ENCODE peak calls at places on chromosomes 13 and 19, in six cellular contexts. One of them, this sample, is unnamed.

GRCh38 chr19:13095934-13096890 is 6.4 kb downstream of the LYL1 start:
- DNase-seq in trophoblast cell: peak; percentile 38
- DNase-seq in H9: peak; percentile 89
- DNase-seq in neuronal stem cell: peak; percentile 65
- DNase-seq in IMR-90: no peak
- DNase-seq in H1: peak; percentile 84
- DNase-seq in this sample: peak; percentile 36

GRCh38 chr19:3059653-3060052 is 2.6 kb downstream of the TLE5 start:
- DNase-seq in H1: no peak
- DNase-seq in H9: no peak
- DNase-seq in neuronal stem cell: no peak
- DNase-seq in trophoblast cell: peak; percentile 48
- DNase-seq in IMR-90: no peak
- DNase-seq in this sample: no peak

GRCh38 chr13:106630162-106630561 is 62.2 kb upstream of the ARGLU1 start:
- DNase-seq in trophoblast cell: no peak
- DNase-seq in H1: no peak
- DNase-seq in H9: no peak
- DNase-seq in neuronal stem cell: no peak
- DNase-seq in IMR-90: no peak
- DNase-seq in this sample: no peak

GRCh38 chr19:18969953-18970659 is 29.1 kb upstream of the HOMER3 start:
- DNase-seq in IMR-90: no peak
- DNase-seq in H1: no peak
- DNase-seq in trophoblast cell: no peak
- DNase-seq in neuronal stem cell: no peak
- DNase-seq in H9: no peak
- DNase-seq in this sample: no peak

GRCh38 chr13:27783111-27783510 is 9.2 kb upstream of the GSX1 start:
- DNase-seq in trophoblast cell: peak; percentile 12
- DNase-seq in neuronal stem cell: no peak
- DNase-seq in H1: no peak
- DNase-seq in IMR-90: peak; percentile 8
- DNase-seq in H9: peak; percentile 68
- DNase-seq in this sample: peak; percentile 17

GRCh38 chr13:110133425-110134235 is 173.3 kb downstream of the COL4A1 start:
- DNase-seq in IMR-90: no peak
- DNase-seq in trophoblast cell: no peak
- DNase-seq in H9: no peak
- DNase-seq in neuronal stem cell: no peak
- DNase-seq in H1: no peak
- DNase-seq in this sample: no peak

GRCh38 chr13:60019119-60019993 is 144.4 kb downstream of the DIAPH3 start:
- DNase-seq in neuronal stem cell: no peak
- DNase-seq in H1: no peak
- DNase-seq in trophoblast cell: no peak
- DNase-seq in IMR-90: peak; percentile 40
- DNase-seq in H9: no peak
- DNase-seq in this sample: peak; percentile 37

GRCh38 chr19:1871630-1872029 is 8.3 kb upstream of the KLF16 start:
- DNase-seq in H9: peak; percentile 19
- DNase-seq in H1: no peak
- DNase-seq in trophoblast cell: no peak
- DNase-seq in neuronal stem cell: no peak
- DNase-seq in IMR-90: no peak
- DNase-seq in this sample: no peak

GRCh38 chr13:112525306-112525945 is 62.5 kb downstream of the TUBGCP3 start:
- DNase-seq in neuronal stem cell: no peak
- DNase-seq in H1: no peak
- DNase-seq in trophoblast cell: no peak
- DNase-seq in H9: no peak
- DNase-seq in IMR-90: peak; percentile 8
- DNase-seq in this sample: no peak

GRCh38 chr19:54094601-54095000 is 6.0 kb downstream of the OSCAR start:
- DNase-seq in trophoblast cell: no peak
- DNase-seq in neuronal stem cell: no peak
- DNase-seq in H1: no peak
- DNase-seq in H9: no peak
- DNase-seq in IMR-90: no peak
- DNase-seq in this sample: no peak

GRCh38 chr19:2049741-2050348 is 1.2 kb downstream of the MKNK2 start:
- DNase-seq in H1: no peak
- DNase-seq in IMR-90: peak; percentile 61
- DNase-seq in trophoblast cell: peak; percentile 78
- DNase-seq in H9: peak; percentile 55
- DNase-seq in neuronal stem cell: no peak
- DNase-seq in this sample: peak; percentile 73

GRCh38 chr19:45098521-45099464 is 5.8 kb downstream of the PPP1R37 start:
- DNase-seq in neuronal stem cell: no peak
- DNase-seq in H9: no peak
- DNase-seq in trophoblast cell: no peak
- DNase-seq in IMR-90: peak; percentile 45
- DNase-seq in H1: no peak
- DNase-seq in this sample: no peak

GRCh38 chr13:45541806-45542205 is 73.7 kb downstream of the ERICH6B start:
- DNase-seq in IMR-90: no peak
- DNase-seq in H1: no peak
- DNase-seq in H9: no peak
- DNase-seq in neuronal stem cell: no peak
- DNase-seq in trophoblast cell: no peak
- DNase-seq in this sample: no peak

GRCh38 chr13:20525144-20525600 is 485 bp downstream of the CRYL1 start:
- DNase-seq in trophoblast cell: peak; percentile 52
- DNase-seq in IMR-90: no peak
- DNase-seq in H9: peak; percentile 61
- DNase-seq in neuronal stem cell: peak; percentile 11
- DNase-seq in H1: peak; percentile 77
- DNase-seq in this sample: peak; percentile 20

GRCh38 chr19:5321851-5322681 is 18.5 kb downstream of the PTPRS start:
- DNase-seq in H1: no peak
- DNase-seq in trophoblast cell: peak; percentile 61
- DNase-seq in IMR-90: no peak
- DNase-seq in neuronal stem cell: no peak
- DNase-seq in H9: no peak
- DNase-seq in this sample: no peak

GRCh38 chr13:41746259-41746658 is 214.7 kb downstream of the VWA8 start:
- DNase-seq in H9: no peak
- DNase-seq in neuronal stem cell: no peak
- DNase-seq in trophoblast cell: no peak
- DNase-seq in H1: no peak
- DNase-seq in IMR-90: peak; percentile 79
- DNase-seq in this sample: peak; percentile 60

DNA sequence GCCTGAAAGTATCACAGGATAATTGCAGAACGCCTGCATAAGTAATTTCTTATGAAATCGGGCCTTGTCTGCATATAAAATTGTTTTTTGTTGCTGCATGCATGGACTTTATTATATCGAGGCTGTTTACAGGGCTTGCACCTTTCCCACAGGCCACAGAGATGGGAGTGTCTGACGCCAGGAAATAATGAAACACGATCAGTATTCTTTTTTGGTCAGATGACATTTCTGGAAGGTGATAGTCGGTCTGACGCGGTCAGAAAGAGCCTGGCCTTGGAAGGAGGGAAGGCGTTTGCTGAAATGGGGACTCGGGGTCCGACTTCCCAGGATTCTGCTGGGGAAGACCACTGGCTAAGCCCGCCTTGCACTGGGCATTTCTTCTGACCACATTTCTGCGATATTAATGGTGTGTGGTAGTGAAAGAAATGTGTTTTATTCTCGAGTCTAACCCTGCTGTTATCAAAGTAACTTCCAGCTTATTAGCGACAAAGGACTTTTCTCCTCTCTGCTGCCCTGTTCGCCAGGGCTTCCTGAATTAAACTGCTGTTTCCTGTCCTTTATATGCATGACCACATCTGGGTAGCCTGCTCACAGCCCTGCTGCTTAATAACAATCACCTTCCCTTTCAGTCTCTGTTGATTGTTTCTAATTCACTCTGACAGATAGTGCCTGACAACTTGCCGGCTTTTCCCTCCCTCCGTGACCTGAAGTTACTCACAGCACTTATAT is 11.6 kb upstream of the ZNF536 start:
- DNase-seq in H1: no peak
- DNase-seq in neuronal stem cell: no peak
- DNase-seq in H9: no peak
- DNase-seq in trophoblast cell: no peak
- DNase-seq in IMR-90: no peak
- DNase-seq in this sample: no peak
- H3K14ac ChIP-seq in H1: no peak overlapping the region
- H3K14ac ChIP-seq in neuronal stem cell: no peak overlapping the region
- H3K14ac ChIP-seq in H9: no peak overlapping the region
- H3K14ac ChIP-seq in trophoblast cell: no peak overlapping the region
- H3K14ac ChIP-seq in IMR-90: no peak overlapping the region
- H3K14ac ChIP-seq in this sample: no peak overlapping the region

GRCh38 chr13:31245974-31246373 is 46.2 kb downstream of the B3GLCT start:
- DNase-seq in H9: no peak
- DNase-seq in IMR-90: no peak
- DNase-seq in H1: no peak
- DNase-seq in trophoblast cell: no peak
- DNase-seq in neuronal stem cell: no peak
- DNase-seq in this sample: no peak

GRCh38 chr13:31242342-31242741 is 42.6 kb downstream of the B3GLCT start:
- DNase-seq in trophoblast cell: no peak
- DNase-seq in H9: no peak
- DNase-seq in IMR-90: no peak
- DNase-seq in H1: no peak
- DNase-seq in neuronal stem cell: no peak
- DNase-seq in this sample: no peak

GRCh38 chr13:31240921-31241320 is 41.1 kb downstream of the B3GLCT start:
- DNase-seq in H9: no peak
- DNase-seq in trophoblast cell: no peak
- DNase-seq in neuronal stem cell: no peak
- DNase-seq in IMR-90: no peak
- DNase-seq in H1: no peak
- DNase-seq in this sample: no peak

GRCh38 chr13:31246918-31247317 is 47.1 kb downstream of the B3GLCT start:
- DNase-seq in H9: no peak
- DNase-seq in IMR-90: no peak
- DNase-seq in neuronal stem cell: no peak
- DNase-seq in trophoblast cell: no peak
- DNase-seq in H1: no peak
- DNase-seq in this sample: no peak

GRCh38 chr13:31242935-31243334 is 43.2 kb downstream of the B3GLCT start:
- DNase-seq in IMR-90: peak; percentile 32
- DNase-seq in H1: no peak
- DNase-seq in neuronal stem cell: no peak
- DNase-seq in trophoblast cell: no peak
- DNase-seq in H9: no peak
- DNase-seq in this sample: no peak
- H4K91ac ChIP-seq in IMR-90: no peak overlapping the region
- H4K91ac ChIP-seq in H1: no peak overlapping the region
- H4K91ac ChIP-seq in neuronal stem cell: no peak overlapping the region
- H4K91ac ChIP-seq in trophoblast cell: no peak overlapping the region
- H4K91ac ChIP-seq in H9: no peak overlapping the region
- H4K91ac ChIP-seq in this sample: no peak overlapping the region

GRCh38 chr19:49879243-49879960 is 1.9 kb downstream of the TBC1D17 start:
- DNase-seq in trophoblast cell: no peak
- DNase-seq in H1: no peak
- DNase-seq in neuronal stem cell: no peak
- DNase-seq in H9: no peak
- DNase-seq in IMR-90: no peak
- DNase-seq in this sample: no peak
- H3K27ac ChIP-seq in trophoblast cell: no peak overlapping the region
- H3K27ac ChIP-seq in H1: no peak overlapping the region
- H3K27ac ChIP-seq in neuronal stem cell: no peak overlapping the region
- H3K27ac ChIP-seq in H9: no peak overlapping the region
- H3K27ac ChIP-seq in IMR-90: no peak overlapping the region
- H3K27ac ChIP-seq in this sample: no peak overlapping the region

DNA sequence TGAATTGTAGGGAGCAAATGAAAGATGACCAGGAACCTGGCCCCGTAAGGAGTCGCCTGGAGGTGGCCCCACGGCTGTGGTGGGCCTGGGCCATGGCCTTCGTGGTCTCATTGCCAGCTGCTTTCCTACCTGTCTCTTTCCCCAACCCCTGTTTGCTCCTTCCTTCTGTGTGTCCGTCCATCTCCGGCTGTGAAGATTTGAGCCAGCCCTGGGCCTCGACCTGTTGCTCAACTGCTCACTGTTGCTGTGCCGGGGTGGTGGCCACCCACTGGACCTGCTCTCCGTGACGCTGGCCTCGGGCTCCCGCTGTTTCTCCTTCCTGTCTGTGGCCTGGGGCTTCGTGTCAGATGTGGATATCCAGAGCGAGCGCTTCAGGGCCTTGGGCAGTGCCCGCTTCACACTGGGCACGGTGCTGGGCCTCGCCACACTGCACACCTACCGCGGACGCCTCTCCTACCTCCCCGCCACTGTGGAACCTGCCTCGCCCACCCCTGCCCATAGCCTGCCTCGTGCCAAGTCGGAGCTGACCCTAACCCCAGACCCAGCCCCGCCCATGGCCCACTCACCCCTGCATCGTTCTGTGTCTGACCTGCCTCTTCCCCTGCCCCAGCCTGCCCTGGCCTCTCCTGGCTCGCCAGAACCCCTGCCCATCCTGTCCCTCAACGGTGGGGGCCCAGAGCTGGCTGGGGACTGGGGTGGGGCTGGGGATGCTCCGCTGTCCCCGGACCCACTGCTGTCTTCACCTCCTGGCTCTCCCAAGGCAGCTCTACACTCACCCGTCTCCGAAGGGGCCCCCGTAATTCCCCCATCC is 8.5 kb downstream of the DBP start:
- DNase-seq in H9: peak; percentile 32
- DNase-seq in H1: no peak
- DNase-seq in neuronal stem cell: no peak
- DNase-seq in IMR-90: no peak
- DNase-seq in trophoblast cell: no peak
- DNase-seq in this sample: no peak
- H3K14ac ChIP-seq in H9: no peak overlapping the region
- H3K14ac ChIP-seq in H1: no peak overlapping the region
- H3K14ac ChIP-seq in neuronal stem cell: no peak overlapping the region
- H3K14ac ChIP-seq in IMR-90: no peak overlapping the region
- H3K14ac ChIP-seq in trophoblast cell: no peak overlapping the region
- H3K14ac ChIP-seq in this sample: no peak overlapping the region

This sample was measured in mesenchymal stem cell.